ENCODE peak calls at places on chromosomes 3 and 15, in six cellular contexts. G is HT1080, P is adrenal gland, D is astrocyte of the hippocampus, S is HTR-8/SVneo, J is cardiac muscle cell. U is an unnamed sample.

GRCh38 chr3:158471639-158472294 is 99.2 kb upstream of the MLF1 start:
- DNase-seq in G (peak), P (no peak), D (peak), S (peak), J (peak), U (no peak)

GRCh38 chr3:90136468-90137191 is 1029.2 kb downstream of the EPHA3 start:
- DNase-seq in G (no peak), P (no peak), D (no peak), S (no peak), J (no peak), U (no peak)

GRCh38 chr15:80695911-80696651 is 971 bp downstream of the ABHD17C start:
- DNase-seq in G (peak), P (peak), D (peak), S (peak), J (peak), U (no peak)

GRCh38 chr3:9736831-9737230 is 5.3 kb downstream of the BRPF1 start:
- DNase-seq in G (no peak), P (no peak), D (no peak), S (no peak), J (no peak), U (no peak)

GRCh38 chr15:99704444-99704838 is 28.8 kb downstream of the LYSMD4 start:
- DNase-seq in G (peak), P (peak), D (peak), S (peak), J (peak), U (no peak)

GRCh38 chr3:53182759-53183355 is 21.8 kb downstream of the PRKCD start:
- DNase-seq in G (no peak), P (peak), D (no peak), S (no peak), J (no peak), U (peak)

GRCh38 chr3:86801921-86802320 is 189.0 kb downstream of the VGLL3 start:
- DNase-seq in G (no peak), P (no peak), D (peak), S (no peak), J (no peak), U (no peak)

GRCh38 chr3:192879346-192880031 is 38.2 kb downstream of the MB21D2 start:
- DNase-seq in G (peak), P (peak), D (peak), S (peak), J (peak), U (no peak)

GRCh38 chr3:27345493-27345892 is 23.7 kb downstream of the NEK10 start:
- DNase-seq in G (no peak), P (no peak), D (no peak), S (no peak), J (no peak), U (no peak)

U was measured in right cardiac atrium.